ENCODE peak calls at places on chromosomes 11 and 22, in nine cellular contexts. O is lower leg skin, F is AG10803, Y is amniotic stem cell, Z is GM04503, W is midbrain, Q is posterior vena cava, I is brain microvascular endothelial cell, H is left ventricle myocardium inferior. S is an unnamed sample.

GRCh38 chr22:39937881-39938280 is 22.3 kb upstream of the TMA7B start:
- DNase-seq in O (no peak), F (no peak), Y (no peak), Z (no peak), W (no peak), Q (no peak), I (no peak), H (no peak), S (no peak)

GRCh38 chr22:29670615-29671014 is 49.2 kb upstream of the CABP7 start:
- DNase-seq in O (no peak), F (no peak), Y (no peak), Z (no peak), W (no peak), Q (no peak), I (no peak), H (no peak), S (no peak)

GRCh38 chr22:43634316-43634715 is 177.8 kb downstream of the EFCAB6 start:
- DNase-seq in O (no peak), F (no peak), Y (no peak), Z (no peak), W (no peak), Q (no peak), I (no peak), H (no peak), S (no peak)

GRCh38 chr11:118436639-118437045 is 350 bp downstream of the KMT2A start:
- DNase-seq in O (no peak), F (no peak), Y (no peak), Z (no peak), W (no peak), Q (peak), I (no peak), H (no peak), S (no peak)

GRCh38 chr22:25078591-25078990 is 121.1 kb upstream of the CRYBB3 start:
- DNase-seq in O (no peak), F (no peak), Y (no peak), Z (no peak), W (no peak), Q (no peak), I (no peak), H (no peak), S (peak)

GRCh38 chr11:36499325-36499724 is 10.7 kb downstream of the TRAF6 start:
- DNase-seq in O (no peak), F (no peak), Y (no peak), Z (no peak), W (no peak), Q (no peak), I (no peak), H (no peak), S (no peak)

GRCh38 chr22:45139693-45140092 is 24.0 kb upstream of the NUP50 start:
- DNase-seq in O (no peak), F (no peak), Y (no peak), Z (no peak), W (no peak), Q (no peak), I (no peak), H (no peak), S (no peak)

GRCh38 chr11:125141686-125142535 is 22.6 kb upstream of the PKNOX2 start:
- DNase-seq in O (no peak), F (peak), Y (no peak), Z (no peak), W (peak), Q (no peak), I (peak), H (peak), S (peak)

GRCh38 chr11:23620617-23621016 is 760.3 kb upstream of the CCDC179 start:
- DNase-seq in O (no peak), F (no peak), Y (no peak), Z (no peak), W (no peak), Q (no peak), I (peak), H (no peak), S (no peak)

GRCh38 chr22:44752285-44753188 is at the start of gene ARHGAP8:
- DNase-seq in O (no peak), F (no peak), Y (no peak), Z (no peak), W (no peak), Q (peak), I (no peak), H (no peak), S (no peak)

GRCh38 chr11:118872403-118872821 is 11.3 kb upstream of the CXCR5 start:
- DNase-seq in O (no peak), F (no peak), Y (no peak), Z (no peak), W (no peak), Q (no peak), I (no peak), H (no peak), S (no peak)